ENCODE peak calls at places on chromosomes 2 and 18, in four cellular contexts. U, Z, Y and T are unnamed samples.

GRCh38 chr2:149527998-149528775 is 59.4 kb downstream of the MMADHC start:
- DNase-seq in Y (no peak), U (no peak), Z (no peak), T (no peak)

GRCh38 chr2:100365434-100365833 is 43.1 kb upstream of the LONRF2 start:
- DNase-seq in U (no peak), Y (peak), Z (no peak), T (no peak)

GRCh38 chr2:67674668-67675067 is 277.5 kb downstream of the ETAA1 start:
- DNase-seq in U (no peak), Y (no peak), Z (no peak), T (no peak)

GRCh38 chr2:236774171-236774570 is 204.5 kb downstream of the ACKR3 start:
- DNase-seq in U (no peak), Z (no peak), Y (no peak), T (no peak)

GRCh38 chr2:226873051-226873620 is 37.3 kb downstream of the RHBDD1 start:
- DNase-seq in Z (no peak), U (no peak), Y (no peak), T (no peak)

GRCh38 chr2:30224147-30224546 is 7.2 kb upstream of the LBH start:
- DNase-seq in U (no peak), Y (no peak), Z (no peak), T (no peak)

GRCh38 chr2:151347904-151348303 is 9.5 kb upstream of the TNFAIP6 start:
- DNase-seq in U (no peak), Y (no peak), Z (no peak), T (no peak)

GRCh38 chr2:234986346-234986745 is 34.5 kb downstream of the SH3BP4 start:
- DNase-seq in U (no peak), Z (no peak), Y (no peak), T (no peak)

GRCh38 chr2:204749319-204749718 is 204.0 kb downstream of the PARD3B start:
- DNase-seq in Z (no peak), U (no peak), Y (no peak), T (no peak)

GRCh38 chr2:28766070-28766469 is 14.4 kb downstream of the PPP1CB start:
- DNase-seq in Y (no peak), Z (no peak), U (no peak), T (no peak)

GRCh38 chr2:69122271-69122670 is 109.3 kb downstream of the ANTXR1 start:
- DNase-seq in Z (no peak), Y (no peak), U (no peak), T (no peak)

GRCh38 chr18:7566244-7566586 is 901 bp upstream of the PTPRM start:
- DNase-seq in Z (no peak), Y (no peak), U (no peak), T (no peak)

GRCh38 chr2:63768051-63768450 is 73.6 kb upstream of the UGP2 start:
- DNase-seq in Y (no peak), Z (no peak), U (no peak), T (no peak)

GRCh38 chr18:48777737-48778111 is 173.0 kb downstream of the SMAD7 start:
- DNase-seq in U (no peak), Z (no peak), Y (no peak), T (no peak)

GRCh38 chr18:2917255-2918047 is 70.6 kb downstream of the EMILIN2 start:
- DNase-seq in Z (no peak), Y (no peak), U (peak), T (no peak)

GRCh38 chr2:65129276-65129612 is 662 bp downstream of the RAB1A start:
- DNase-seq in Z (no peak), Y (no peak), U (no peak), T (no peak)

GRCh38 chr2:53334610-53335009 is 433.0 kb upstream of the CHAC2 start:
- DNase-seq in Y (no peak), U (no peak), Z (no peak), T (peak)

GRCh38 chr2:53575606-53576360 is 191.8 kb upstream of the CHAC2 start:
- DNase-seq in Z (no peak), U (no peak), Y (peak), T (no peak)

GRCh38 chr2:69581774-69582581 is 61.6 kb downstream of the AAK1 start:
- DNase-seq in Y (no peak), U (no peak), Z (no peak), T (no peak)

GRCh38 chr2:200130762-200131166 is 175.4 kb downstream of the MAIP1 start:
- DNase-seq in U (no peak), Z (no peak), Y (no peak), T (no peak)

GRCh38 chr2:235693279-235693678 is 199.4 kb downstream of the AGAP1 start:
- DNase-seq in U (no peak), Y (no peak), Z (peak), T (no peak)